ENCODE peak calls at places on chromosomes 2 and 18, in seven cellular contexts. B is K562, U is mammary epithelial cell, V is A549, S is HCT116, T is GM23338, Y is A673. P is an unnamed sample.

GRCh38 chr2:226012116-226012515 is 612.6 kb downstream of the NYAP2 start:
- DNase-seq in B (no peak), U (no peak), S (no peak), Y (no peak), T (no peak), V (no peak), P (no peak)

GRCh38 chr2:144660518-144661316 is 140.8 kb upstream of the ZEB2 start:
- DNase-seq in B (no peak), T (no peak), U (peak), V (no peak), Y (no peak), S (no peak), P (no peak)

GRCh38 chr2:39685135-39685534 is 19.4 kb downstream of the TMEM178A start:
- DNase-seq in T (no peak), V (no peak), U (no peak), S (no peak), Y (no peak), B (no peak), P (no peak)

GRCh38 chr18:11902522-11903292 is 5.4 kb downstream of the MPPE1 start:
- DNase-seq in T (peak), V (no peak), U (no peak), S (no peak), Y (no peak), B (no peak), P (peak)

GRCh38 chr2:41878056-41878455 is 169.8 kb upstream of the PKDCC start:
- DNase-seq in U (no peak), V (no peak), S (no peak), T (no peak), B (no peak), Y (no peak), P (no peak)

GRCh38 chr18:3603460-3604259 is 153.7 kb downstream of the TGIF1 start:
- DNase-seq in B (peak), T (peak), U (peak), Y (peak), V (no peak), S (peak), P (peak)

GRCh38 chr2:239913632-239914417 is 111.3 kb downstream of the NDUFA10 start:
- DNase-seq in U (no peak), S (no peak), B (no peak), T (no peak), Y (no peak), V (no peak), P (no peak)

GRCh38 chr18:78406743-78407455 is 572.7 kb upstream of the SALL3 start:
- DNase-seq in B (no peak), U (no peak), V (no peak), S (no peak), T (no peak), Y (no peak), P (no peak)

GRCh38 chr2:152298754-152299153 is 36.2 kb upstream of the FMNL2 start:
- DNase-seq in B (no peak), T (peak), V (no peak), U (peak), S (no peak), Y (peak), P (peak)

GRCh38 chr2:29247336-29247914 is 132.2 kb downstream of the CLIP4 start:
- DNase-seq in T (no peak), S (no peak), U (no peak), V (no peak), Y (no peak), B (no peak), P (no peak)

GRCh38 chr2:188319845-188320244 is 28.2 kb downstream of the GULP1 start:
- DNase-seq in T (peak), Y (no peak), U (no peak), B (no peak), S (no peak), V (no peak), P (no peak)

GRCh38 chr2:238585836-238586821 is 159.4 kb downstream of the ASB1 start:
- DNase-seq in Y (no peak), T (no peak), U (no peak), S (no peak), V (no peak), B (no peak), P (no peak)

GRCh38 chr2:239360008-239360407 is 40.8 kb downstream of the HDAC4 start:
- DNase-seq in V (no peak), T (no peak), U (no peak), Y (no peak), B (no peak), S (no peak), P (no peak)

GRCh38 chr2:219251656-219252055 is 1.4 kb upstream of the TUBA4B start:
- DNase-seq in U (no peak), S (no peak), B (no peak), T (no peak), Y (no peak), V (no peak), P (no peak)

GRCh38 chr18:79611040-79611681 is 68.4 kb upstream of the CTDP1 start:
- DNase-seq in B (peak), V (no peak), T (peak), S (peak), Y (no peak), U (peak), P (no peak)

GRCh38 chr2:192140236-192140839 is 54.4 kb downstream of the TMEFF2 start:
- DNase-seq in U (no peak), V (no peak), T (no peak), S (no peak), Y (no peak), B (no peak), P (no peak)

GRCh38 chr2:235106874-235107639 is 155.2 kb downstream of the SH3BP4 start:
- DNase-seq in V (peak), B (peak), T (peak), S (peak), U (peak), Y (peak), P (peak)

GRCh38 chr2:241680827-241681599 is 5.6 kb downstream of the DTYMK start:
- DNase-seq in Y (no peak), B (no peak), T (no peak), V (no peak), U (peak), S (no peak), P (peak)

GRCh38 chr2:73714091-73714490 is 23.1 kb downstream of the TPRKB start:
- DNase-seq in U (no peak), V (no peak), B (no peak), Y (no peak), S (no peak), T (no peak), P (no peak)

GRCh38 chr2:41495050-41495449 is 552.8 kb upstream of the PKDCC start:
- DNase-seq in S (no peak), U (peak), T (peak), V (no peak), Y (no peak), B (no peak), P (no peak)

GRCh38 chr2:12607971-12608370 is 108.8 kb upstream of the TRIB2 start:
- DNase-seq in V (no peak), T (no peak), S (no peak), U (peak), B (no peak), Y (no peak), P (peak)

GRCh38 chr2:100780203-100781008 is 39.5 kb upstream of the NPAS2 start:
- DNase-seq in Y (no peak), V (no peak), S (peak), U (peak), B (no peak), T (no peak), P (no peak)

GRCh38 chr18:55585586-55586521 is 2.1 kb downstream of the TCF4 start:
- DNase-seq in S (no peak), Y (peak), V (no peak), U (no peak), T (peak), B (no peak), P (no peak)

GRCh38 chr18:55582325-55582724 is 5.7 kb downstream of the TCF4 start:
- DNase-seq in V (no peak), U (no peak), B (no peak), S (no peak), Y (no peak), T (peak), P (no peak)

GRCh38 chr18:55587341-55588000 is 521 bp downstream of the TCF4 start:
- DNase-seq in V (peak), B (peak), Y (peak), T (peak), S (no peak), U (peak), P (peak)

GRCh38 chr18:55586841-55587240 is 1.2 kb downstream of the TCF4 start:
- DNase-seq in Y (peak), U (no peak), B (no peak), T (no peak), V (no peak), S (no peak), P (peak)

DNA sequence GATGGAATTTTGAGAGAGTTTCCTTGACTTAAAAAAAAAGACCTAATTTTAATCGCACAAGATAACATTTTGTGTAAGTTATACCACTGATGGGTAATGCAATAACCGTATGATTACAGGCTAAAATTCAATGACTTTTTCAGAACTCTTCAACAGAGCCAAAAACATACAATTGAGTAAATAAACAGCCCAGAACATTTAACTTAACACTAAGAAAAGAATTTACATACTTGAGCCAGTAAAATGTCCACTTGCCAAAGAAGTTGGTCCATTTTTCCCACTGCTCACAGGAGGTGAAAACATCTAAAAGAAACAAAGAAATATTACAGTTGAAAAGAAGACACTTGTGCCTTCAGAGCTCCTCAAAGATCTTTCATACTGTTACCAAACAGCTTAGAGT is 2.9 kb downstream of the TCF4 start:
- DNase-seq in T (no peak), V (no peak), B (no peak), Y (no peak), U (no peak), S (no peak), P (no peak)
- H3K4me3 ChIP-seq in T (peak), V (no peak), B (peak), Y (peak), U (no peak), S (no peak), P (peak)

DNA sequence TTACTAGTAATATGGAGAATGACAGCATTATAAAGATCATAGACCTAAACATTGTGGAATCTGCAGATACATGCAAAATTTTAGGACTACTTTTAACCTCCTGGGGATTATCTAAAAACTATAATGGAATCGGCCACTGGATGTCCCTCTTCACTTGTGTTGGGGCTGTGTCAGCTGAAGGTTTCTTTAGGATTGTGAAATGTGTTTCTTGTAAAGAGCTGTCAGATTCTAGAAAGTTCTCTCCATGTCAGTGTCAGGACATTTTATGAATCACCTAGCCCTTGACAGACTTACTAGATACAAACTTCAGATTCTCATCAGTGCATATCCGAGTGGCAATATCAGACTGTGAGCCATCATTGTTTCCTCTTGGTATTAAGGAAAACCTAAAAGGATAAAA is 107.2 kb downstream of the CPS1 start:
- DNase-seq in S (no peak), T (peak), B (peak), U (peak), Y (peak), V (no peak), P (peak)
- TF ChIP-seq CTCF in S (peak), T (peak), B (no peak), U (peak), Y (peak), V (no peak), P (no peak)

GRCh38 chr2:158922610-158923009 is 45.8 kb upstream of the TANC1 start:
- DNase-seq in B (no peak), U (no peak), T (no peak), V (no peak), Y (peak), S (no peak), P (no peak)

GRCh38 chr2:158923180-158923594 is 45.3 kb upstream of the TANC1 start:
- DNase-seq in Y (peak), U (peak), S (no peak), V (no peak), T (peak), B (no peak), P (peak)

GRCh38 chr2:158921599-158922408 is 46.6 kb upstream of the TANC1 start:
- DNase-seq in T (no peak), U (no peak), B (no peak), S (no peak), Y (no peak), V (no peak), P (no peak)

GRCh38 chr2:158926478-158926948 is 41.9 kb upstream of the TANC1 start:
- DNase-seq in Y (no peak), U (peak), T (no peak), B (no peak), V (no peak), S (peak), P (peak)

GRCh38 chr2:158923641-158924040 is 44.8 kb upstream of the TANC1 start:
- DNase-seq in T (peak), B (no peak), U (no peak), Y (no peak), S (no peak), V (no peak), P (no peak)
- H3K4me3 ChIP-seq in T (no peak), B (no peak), U (no peak), Y (no peak), S (no peak), V (no peak), P (no peak)

DNA sequence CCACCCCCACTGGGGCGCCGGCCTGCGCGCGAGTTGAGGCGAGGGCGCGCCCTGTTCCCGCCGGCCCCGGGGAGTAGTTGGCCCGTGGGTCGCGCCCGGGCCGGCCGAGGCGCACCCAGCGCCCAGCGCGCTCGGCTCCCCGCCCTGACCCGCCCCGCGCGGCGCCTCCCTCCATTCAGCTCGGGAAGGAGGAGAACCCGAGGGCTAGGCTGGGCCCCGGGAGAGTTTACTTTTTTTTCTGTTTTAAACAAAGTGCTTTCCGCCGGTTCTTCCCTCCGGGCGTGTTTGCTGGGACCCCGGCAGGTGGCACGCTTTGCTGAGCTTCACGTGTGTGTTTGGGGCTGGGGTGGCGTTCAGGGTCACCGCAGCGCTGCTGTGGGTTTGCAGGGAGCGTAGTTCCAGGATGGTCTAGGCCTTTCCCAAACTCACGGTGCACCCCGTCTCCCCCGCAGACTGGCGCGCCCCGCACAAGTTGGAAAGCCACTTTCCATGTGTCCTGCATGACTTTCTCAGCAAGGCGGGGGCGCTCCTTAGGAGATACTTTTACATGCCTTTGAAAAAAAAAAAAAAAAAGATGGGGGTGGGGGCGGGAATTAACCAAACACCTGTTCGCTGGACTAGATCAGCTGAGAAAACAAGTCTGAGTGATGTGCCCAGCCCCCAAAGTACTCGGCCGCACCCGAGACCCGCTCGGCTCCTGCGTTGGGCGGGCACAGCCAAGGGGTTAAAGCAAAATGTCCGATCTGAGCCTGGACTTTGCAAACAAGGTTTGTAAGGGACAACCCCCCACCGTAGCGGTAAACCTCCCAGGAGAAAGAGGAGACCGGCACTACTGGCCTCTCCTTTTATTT is 829 bp downstream of the ITGA6 start:
- DNase-seq in B (peak), S (no peak), Y (peak), T (peak), U (peak), V (peak), P (no peak)
- TF ChIP-seq CTCF in B (no peak), S (peak), Y (peak), T (no peak), U (peak), V (peak), P (no peak)

DNA sequence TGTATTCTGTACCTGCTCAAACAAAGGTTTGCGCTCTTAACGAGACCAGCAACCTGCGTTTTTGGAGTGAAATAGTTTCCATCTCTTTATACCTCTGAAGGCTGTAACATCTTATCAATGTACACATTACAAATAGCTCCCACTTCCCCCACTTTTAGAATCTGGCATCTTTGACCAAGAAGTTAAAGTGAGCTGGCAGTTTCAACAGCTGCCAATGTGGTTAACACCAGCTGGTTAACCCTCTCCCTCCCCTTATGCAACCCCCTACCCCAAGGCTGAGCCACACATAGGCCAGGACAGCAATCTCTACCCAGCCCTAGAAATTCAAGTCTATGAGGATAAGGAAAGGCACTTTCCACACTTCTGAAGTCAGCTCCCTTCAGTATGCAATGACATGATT is 2.2 kb upstream of the SERTAD2 start:
- DNase-seq in S (no peak), T (no peak), Y (no peak), V (no peak), B (no peak), U (no peak), P (no peak)
- H3K4me3 ChIP-seq in S (no peak), T (no peak), Y (no peak), V (no peak), B (no peak), U (no peak), P (no peak)

P was measured in foreskin fibroblast.